ENCODE peak calls at places on chromosomes 1 and 21, in seven cellular contexts. T is AG10803, W is BE2C, I is AG04450, S is right lobe of liver, K is ovary, H is fibroblast of mammary gland. L is an unnamed sample.

GRCh38 chr1:55209247-55209646 is 5.9 kb downstream of the USP24 start:
- DNase-seq in T (no peak), W (no peak), I (no peak), S (no peak), K (no peak), H (no peak), L (no peak)

GRCh38 chr1:39845569-39846566 is 37.4 kb downstream of the TRIT1 start:
- DNase-seq in T (peak), W (peak), I (peak), S (peak), K (peak), H (peak), L (peak)

GRCh38 chr1:228399531-228400236 is 7.0 kb downstream of the TRIM11 start:
- DNase-seq in T (no peak), W (no peak), I (no peak), S (no peak), K (no peak), H (no peak), L (no peak)

GRCh38 chr1:61320575-61320974 is 238.2 kb downstream of the NFIA start:
- DNase-seq in T (no peak), W (peak), I (no peak), S (no peak), K (no peak), H (no peak), L (no peak)

GRCh38 chr21:17911628-17912027 is 92.5 kb upstream of the C21orf91 start:
- DNase-seq in T (peak), W (no peak), I (no peak), S (no peak), K (no peak), H (peak), L (peak)

GRCh38 chr1:94962745-94963265 is 35.9 kb upstream of the CNN3 start:
- DNase-seq in T (peak), W (no peak), I (no peak), S (peak), K (peak), H (peak), L (peak)

GRCh38 chr21:31781737-31782136 is 49.8 kb upstream of the SCAF4 start:
- DNase-seq in T (peak), W (peak), I (no peak), S (no peak), K (peak), H (peak), L (peak)

GRCh38 chr1:42691157-42691498 is 8.9 kb downstream of the YBX1 start:
- DNase-seq in T (no peak), W (no peak), I (no peak), S (no peak), K (no peak), H (no peak), L (no peak)

GRCh38 chr1:28139033-28139712 is 37.3 kb downstream of the PTAFR start:
- DNase-seq in T (peak), W (no peak), I (no peak), S (no peak), K (no peak), H (peak), L (peak)

DNA sequence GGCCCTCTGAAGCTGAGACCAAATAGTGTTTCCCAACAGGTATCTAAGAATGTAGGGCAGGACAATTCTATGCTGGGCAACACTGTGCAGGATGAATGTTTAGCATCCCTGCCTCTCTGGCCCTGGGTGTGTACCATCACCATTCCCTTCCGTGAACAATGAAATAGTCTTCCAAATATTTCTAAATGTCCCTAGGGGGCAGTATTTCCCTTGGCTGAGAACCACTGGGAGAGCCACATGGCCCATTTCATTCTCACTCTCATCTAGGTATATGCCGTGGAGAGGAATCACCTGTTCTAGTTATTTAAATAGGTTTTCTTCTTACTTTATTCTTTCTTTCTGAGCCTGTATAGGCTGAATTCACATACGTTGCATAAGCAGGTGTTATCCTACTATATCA is 395.0 kb downstream of the PRDM2 start:
- DNase-seq in T (peak), W (no peak), I (no peak), S (no peak), K (no peak), H (peak), L (no peak)
- TF ChIP-seq CTCF in T (peak), W (peak), I (no peak), S (peak), K (no peak), H (peak), L (peak)

DNA sequence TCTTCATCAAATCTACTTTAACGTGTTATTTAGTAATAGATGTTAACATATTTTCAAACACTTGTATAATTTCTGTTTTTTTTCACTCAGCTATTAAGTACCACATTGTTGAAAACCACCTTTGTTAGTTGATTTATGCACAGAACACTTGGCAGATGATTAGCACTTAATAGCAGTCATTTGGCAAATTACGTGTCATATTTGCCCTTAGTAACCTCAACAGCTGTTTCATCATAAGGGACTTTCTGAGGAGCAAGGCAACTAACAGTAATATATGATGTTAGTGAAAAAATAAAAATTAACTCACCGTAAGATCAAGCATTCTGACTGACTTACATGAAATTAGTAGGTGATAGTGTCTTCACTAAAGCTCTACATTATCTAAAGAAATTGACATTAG is 186.4 kb downstream of the HMCN1 start:
- DNase-seq in T (no peak), W (no peak), I (no peak), S (no peak), K (no peak), H (no peak), L (no peak)
- TF ChIP-seq CTCF in T (no peak), W (no peak), I (no peak), S (no peak), K (no peak), H (no peak), L (no peak)

DNA sequence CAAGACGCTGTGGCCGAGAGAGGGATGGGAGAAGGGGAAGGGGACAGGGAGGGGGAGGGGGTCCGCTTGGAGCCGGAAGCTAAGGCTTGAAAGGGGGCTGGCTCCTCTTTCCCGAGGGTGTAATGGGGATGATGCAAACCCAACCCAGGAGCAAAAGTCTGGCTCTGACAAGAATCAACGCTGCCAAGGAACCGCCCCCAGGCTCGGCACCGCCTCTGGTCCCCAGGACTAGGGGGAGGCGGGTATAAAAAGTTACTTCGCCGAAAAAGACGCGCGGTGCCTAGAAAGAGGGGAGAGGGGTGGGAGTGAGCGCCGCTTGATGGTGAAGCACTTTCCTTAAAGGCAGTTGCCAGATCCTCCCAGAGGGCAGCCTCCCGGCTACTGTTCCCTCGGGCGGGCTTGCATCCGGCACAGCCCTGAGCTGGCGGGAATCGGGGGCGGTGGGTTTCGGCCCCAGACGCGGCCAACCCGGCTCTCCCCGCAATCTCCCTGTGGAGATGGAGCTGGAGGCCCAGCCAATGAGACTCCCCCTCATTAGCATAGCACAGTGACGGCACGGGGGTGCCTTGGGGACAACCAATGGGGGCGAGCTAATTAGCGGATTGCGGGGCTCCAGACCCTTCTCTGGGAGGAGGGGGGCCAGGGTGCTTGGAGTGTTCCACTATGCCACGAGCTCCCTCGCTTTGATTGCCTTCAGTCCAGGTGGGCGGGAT is at the start of gene KCNT2:
- DNase-seq in T (peak), W (peak), I (peak), S (peak), K (peak), H (peak), L (no peak)
- TF ChIP-seq CTCF in T (no peak), W (peak), I (no peak), S (no peak), K (no peak), H (no peak), L (no peak)

DNA sequence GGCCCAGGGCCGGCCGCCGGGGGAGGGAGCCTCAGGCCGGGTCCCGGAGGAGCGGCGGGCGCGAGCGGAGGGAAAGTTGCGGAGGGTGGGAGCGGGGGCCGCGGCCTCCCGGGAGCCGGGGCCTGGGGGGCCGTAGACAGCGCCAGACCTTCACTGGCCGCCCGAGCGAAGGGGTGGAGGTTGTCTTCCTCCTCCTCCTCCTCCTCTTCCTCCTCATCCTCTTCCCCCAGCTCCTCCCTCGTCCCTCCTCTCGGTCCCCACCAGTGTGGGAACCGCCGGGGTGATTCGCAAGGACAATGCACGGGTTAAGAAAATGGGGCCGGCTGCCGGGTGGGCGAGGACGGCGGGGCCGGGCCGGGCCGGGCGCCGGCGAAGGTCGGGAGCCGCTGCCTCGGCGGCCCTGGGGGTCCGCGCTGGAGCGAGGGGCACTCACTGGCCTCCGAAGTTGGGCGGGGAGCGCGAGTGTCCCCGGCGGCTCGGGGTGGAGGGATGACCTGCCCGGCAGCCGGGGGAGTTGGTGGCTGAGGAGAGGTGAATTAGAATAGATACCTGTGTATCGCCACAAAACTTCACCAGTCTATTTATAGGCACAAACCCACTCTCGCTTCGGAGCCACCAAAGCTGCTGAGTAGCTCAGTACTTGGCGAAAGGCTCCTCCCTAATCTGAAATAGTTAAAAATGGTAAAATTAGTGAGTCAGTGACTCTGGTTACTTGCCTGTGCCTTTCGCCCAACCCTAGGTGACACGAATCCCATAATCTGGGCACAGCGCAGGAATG is 1.4 kb downstream of the DYRK1A start:
- DNase-seq in T (peak), W (peak), I (no peak), S (peak), K (peak), H (peak), L (peak)
- TF ChIP-seq CTCF in T (no peak), W (no peak), I (no peak), S (no peak), K (no peak), H (no peak), L (no peak)

GRCh38 chr1:23796466-23797271 is 3.9 kb downstream of the GALE start:
- DNase-seq in T (no peak), W (no peak), I (no peak), S (peak), K (no peak), H (no peak), L (no peak)
- TF ChIP-seq CTCF in T (no peak), W (no peak), I (no peak), S (peak), K (no peak), H (no peak), L (no peak)

GRCh38 chr1:59184506-59184905 is 112.4 kb upstream of the FGGY start:
- DNase-seq in T (no peak), W (no peak), I (no peak), S (no peak), K (no peak), H (no peak), L (no peak)

GRCh38 chr1:59188413-59189213 is 108.3 kb upstream of the FGGY start:
- DNase-seq in T (peak), W (no peak), I (no peak), S (no peak), K (no peak), H (no peak), L (no peak)

GRCh38 chr1:59183918-59184317 is 113.0 kb upstream of the FGGY start:
- DNase-seq in T (no peak), W (no peak), I (no peak), S (no peak), K (no peak), H (no peak), L (no peak)

GRCh38 chr1:59185163-59185855 is 111.6 kb upstream of the FGGY start:
- DNase-seq in T (no peak), W (no peak), I (no peak), S (no peak), K (no peak), H (no peak), L (no peak)

GRCh38 chr1:59186656-59187055 is 110.2 kb upstream of the FGGY start:
- DNase-seq in T (peak), W (no peak), I (peak), S (no peak), K (no peak), H (peak), L (peak)
- TF ChIP-seq CTCF in T (peak), W (no peak), I (peak), S (no peak), K (no peak), H (peak), L (peak)